ENCODE peak calls at places on chromosomes 11 and 22, in ten cellular contexts. S is CD4-positive, CD25-positive, alpha-beta regulatory T cell; D is immature natural killer cell; M is naive thymus-derived CD8-positive, alpha-beta T cell; P is colonic mucosa; R is NCI-H1417; N is body of pancreas; V is left ventricle myocardium superior; G is cardiac muscle cell; C is kidney. T is an unnamed sample.

GRCh38 chr22:24810043-24810749 is 4.2 kb downstream of the SGSM1 start:
- DNase-seq in S (no peak), D (no peak), M (no peak), P (no peak), R (peak; percentile 60), N (no peak), V (no peak), G (no peak), C (no peak), T (no peak)

GRCh38 chr22:41598081-41598480 is 8.4 kb upstream of the PMM1 start:
- DNase-seq in S (no peak), D (no peak), M (no peak), P (no peak), R (no peak), N (no peak), V (no peak), G (no peak), C (peak; percentile 41), T (no peak)

GRCh38 chr11:73969991-73970800 is 12.4 kb downstream of the UCP2 start:
- DNase-seq in S (no peak), D (peak; percentile 59), M (peak; percentile 82), P (no peak), R (no peak), N (no peak), V (no peak), G (no peak), C (peak; percentile 53), T (no peak)

GRCh38 chr22:45208993-45209838 is 31.5 kb downstream of the KIAA0930 start:
- DNase-seq in S (no peak), D (no peak), M (no peak), P (no peak), R (peak; percentile 76), N (no peak), V (no peak), G (no peak), C (peak; percentile 66), T (no peak)

GRCh38 chr11:119172513-119172912 is 4.0 kb downstream of the NLRX1 start:
- DNase-seq in S (no peak), D (no peak), M (no peak), P (no peak), R (no peak), N (no peak), V (no peak), G (no peak), C (no peak), T (no peak)

GRCh38 chr11:25899761-25900160 is 432.2 kb upstream of the ANO3 start:
- DNase-seq in S (no peak), D (no peak), M (no peak), P (no peak), R (no peak), N (no peak), V (no peak), G (no peak), C (no peak), T (no peak)

GRCh38 chr11:99494065-99494464 is 473.3 kb downstream of the CNTN5 start:
- DNase-seq in S (no peak), D (no peak), M (no peak), P (no peak), R (no peak), N (no peak), V (no peak), G (no peak), C (no peak), T (no peak)

GRCh38 chr11:75166791-75167190 is 15.9 kb downstream of the SLCO2B1 start:
- DNase-seq in S (no peak), D (no peak), M (no peak), P (no peak), R (no peak), N (no peak), V (no peak), G (no peak), C (no peak), T (no peak)

GRCh38 chr22:19933328-19934241 is 8.0 kb upstream of the COMT start:
- DNase-seq in S (no peak), D (no peak), M (no peak), P (no peak), R (peak; percentile 55), N (no peak), V (no peak), G (no peak), C (no peak), T (no peak)

GRCh38 chr22:26168934-26169311 is 339 bp upstream of the SEZ6L start:
- DNase-seq in S (no peak), D (no peak), M (no peak), P (no peak), R (no peak), N (no peak), V (peak; percentile 31), G (no peak), C (no peak), T (no peak)

GRCh38 chr11:47998733-47999359 is 18.5 kb downstream of the PTPRJ start:
- DNase-seq in S (no peak), D (no peak), M (no peak), P (peak; percentile 67), R (peak; percentile 13), N (no peak), V (no peak), G (no peak), C (peak; percentile 16), T (no peak)

GRCh38 chr22:37210041-37210803 is 2.1 kb downstream of the SSTR3 start:
- DNase-seq in S (no peak), D (no peak), M (peak; percentile 44), P (no peak), R (no peak), N (no peak), V (no peak), G (no peak), C (peak; percentile 35), T (no peak)

GRCh38 chr11:9260182-9261146 is 4.7 kb downstream of the DENND5A start:
- DNase-seq in S (no peak), D (no peak), M (no peak), P (no peak), R (no peak), N (no peak), V (no peak), G (no peak), C (no peak), T (peak; percentile 70)

GRCh38 chr22:25193548-25193947 is 6.1 kb upstream of the CRYBB3 start:
- DNase-seq in S (no peak), D (no peak), M (no peak), P (no peak), R (no peak), N (no peak), V (no peak), G (peak; percentile 68), C (no peak), T (peak; percentile 28)

T was measured in RPMI8226.